ENCODE peak calls at places on chromosomes 4 and X, in eight cellular contexts. E is Karpas-422, A is A549, J is endothelial cell of umbilical vein, O is GM23248, D is OCI-LY7, M is body of pancreas, Z is tibial artery. C is an unnamed sample.

GRCh38 chr4:156898373-156899117 is 73.1 kb downstream of the PDGFC start:
- DNase-seq in E (no peak), A (no peak), J (no peak), O (peak; percentile 26), D (no peak), M (no peak), Z (no peak), C (no peak)

GRCh38 chr4:76738081-76738931 is 159.6 kb downstream of the SOWAHB start:
- DNase-seq in E (no peak), A (no peak), J (peak; percentile 14), O (peak; percentile 94), D (no peak), M (no peak), Z (peak; percentile 45), C (no peak)

GRCh38 chr4:89469930-89470375 is 162.4 kb upstream of the GPRIN3 start:
- DNase-seq in E (no peak), A (peak; percentile 25), J (peak; percentile 59), O (peak; percentile 91), D (no peak), M (no peak), Z (no peak), C (no peak)

GRCh38 chr4:92634891-92635290 is 331.1 kb downstream of the GRID2 start:
- DNase-seq in E (no peak), A (no peak), J (no peak), O (no peak), D (no peak), M (no peak), Z (no peak), C (no peak)

GRCh38 chr4:68272860-68273259 is 27.4 kb upstream of the TMPRSS11B start:
- DNase-seq in E (no peak), A (no peak), J (no peak), O (peak; percentile 64), D (no peak), M (no peak), Z (no peak), C (no peak)

GRCh38 chrX:17859609-17860178 is 1.4 kb downstream of the RAI2 start:
- DNase-seq in E (no peak), A (no peak), J (no peak), O (no peak), D (no peak), M (peak; percentile 58), Z (no peak), C (no peak)

GRCh38 chr4:183503497-183504063 is 1.3 kb upstream of the ING2 start:
- DNase-seq in E (peak; percentile 68), A (no peak), J (no peak), O (no peak), D (no peak), M (no peak), Z (no peak), C (no peak)

GRCh38 chr4:117773067-117773946 is 261.0 kb upstream of the NDST3 start:
- DNase-seq in E (no peak), A (no peak), J (peak; percentile 3), O (no peak), D (no peak), M (no peak), Z (no peak), C (no peak)

GRCh38 chr4:112751447-112751846 is 114.5 kb downstream of the LARP7 start:
- DNase-seq in E (no peak), A (no peak), J (no peak), O (no peak), D (no peak), M (no peak), Z (no peak), C (no peak)

GRCh38 chr4:112748352-112748900 is 111.5 kb downstream of the LARP7 start:
- DNase-seq in E (no peak), A (no peak), J (no peak), O (no peak), D (no peak), M (no peak), Z (no peak), C (no peak)

GRCh38 chr4:112752510-112752909 is 115.6 kb downstream of the LARP7 start:
- DNase-seq in E (no peak), A (no peak), J (no peak), O (no peak), D (no peak), M (no peak), Z (no peak), C (no peak)

GRCh38 chr4:112753333-112753732 is 116.4 kb downstream of the LARP7 start:
- DNase-seq in E (no peak), A (no peak), J (no peak), O (no peak), D (no peak), M (no peak), Z (no peak), C (no peak)

GRCh38 chr4:112752061-112752460 is 115.1 kb downstream of the LARP7 start:
- DNase-seq in E (no peak), A (no peak), J (no peak), O (no peak), D (no peak), M (no peak), Z (no peak), C (no peak)
- H3K27ac ChIP-seq in E (no peak overlapping the region), A (no peak overlapping the region), J (no peak overlapping the region), O (no peak overlapping the region), D (no peak overlapping the region), M (no peak overlapping the region), Z (no peak overlapping the region), C (peak overlapping the region; percentile 55)

GRCh38 chrX:49199315-49199595 is 738 bp downstream of the SYP start:
- DNase-seq in E (no peak), A (no peak), J (no peak), O (no peak), D (no peak), M (no peak), Z (no peak), C (no peak)

GRCh38 chrX:49197543-49198087 is 2.4 kb downstream of the SYP start:
- DNase-seq in E (no peak), A (no peak), J (no peak), O (no peak), D (no peak), M (no peak), Z (no peak), C (no peak)

GRCh38 chrX:49198540-49199314 is 1.3 kb downstream of the SYP start:
- DNase-seq in E (no peak), A (no peak), J (no peak), O (no peak), D (no peak), M (no peak), Z (no peak), C (no peak)

GRCh38 chrX:49202022-49202421 is 2.0 kb upstream of the SYP start:
- DNase-seq in E (no peak), A (no peak), J (no peak), O (no peak), D (no peak), M (no peak), Z (no peak), C (no peak)

GRCh38 chrX:49199906-49200771 is at the start of gene SYP:
- DNase-seq in E (peak; percentile 92), A (peak; percentile 91), J (peak; percentile 84), O (peak; percentile 88), D (peak; percentile 87), M (peak; percentile 93), Z (peak; percentile 89), C (no peak)
- H3K4me3 ChIP-seq in E (peak within 1 kb of the TSS; percentile 57), A (peak within 1 kb of the TSS; percentile 42), J (peak within 1 kb of the TSS; percentile 36), O (peak within 1 kb of the TSS; percentile 51), D (peak within 1 kb of the TSS; percentile 74), M (no peak within 1 kb of the TSS), Z (peak within 1 kb of the TSS; percentile 46), C (peak within 1 kb of the TSS; percentile 49)

GRCh38 chrX:132411310-132411977 is 77.4 kb downstream of the MBNL3 start:
- DNase-seq in E (no peak), A (no peak), J (no peak), O (no peak), D (no peak), M (no peak), Z (no peak), C (no peak)

GRCh38 chrX:132413459-132413858 is 75.4 kb downstream of the MBNL3 start:
- DNase-seq in E (peak; percentile 55), A (peak; percentile 3), J (no peak), O (no peak), D (no peak), M (no peak), Z (no peak), C (peak; percentile 13)

GRCh38 chrX:132412208-132412607 is 76.6 kb downstream of the MBNL3 start:
- DNase-seq in E (no peak), A (no peak), J (no peak), O (no peak), D (no peak), M (no peak), Z (no peak), C (peak; percentile 37)

GRCh38 chrX:132414404-132414803 is 74.4 kb downstream of the MBNL3 start:
- DNase-seq in E (no peak), A (no peak), J (no peak), O (no peak), D (no peak), M (no peak), Z (no peak), C (no peak)

GRCh38 chrX:132415012-132415411 is 73.8 kb downstream of the MBNL3 start:
- DNase-seq in E (no peak), A (no peak), J (no peak), O (no peak), D (no peak), M (no peak), Z (no peak), C (no peak)
- H3K4me1 ChIP-seq in E (no peaks in the 10 kb centered on the region), A (no peaks in the 10 kb centered on the region), J (no peaks in the 10 kb centered on the region), O (no peaks in the 10 kb centered on the region), D (no peaks in the 10 kb centered on the region), M (peaks cover 8% of the 10 kb centered on the region), Z (no peaks in the 10 kb centered on the region), C (peaks cover 2% of the 10 kb centered on the region)

GRCh38 chr4:48193096-48193836 is 59.2 kb upstream of the TXK start:
- DNase-seq in E (no peak), A (no peak), J (no peak), O (no peak), D (no peak), M (no peak), Z (no peak), C (no peak)

GRCh38 chr4:48195853-48196252 is 61.8 kb upstream of the TXK start:
- DNase-seq in E (no peak), A (no peak), J (no peak), O (no peak), D (no peak), M (no peak), Z (no peak), C (no peak)

GRCh38 chr4:48193921-48194320 is 59.9 kb upstream of the TXK start:
- DNase-seq in E (no peak), A (no peak), J (no peak), O (no peak), D (no peak), M (no peak), Z (no peak), C (no peak)

GRCh38 chr4:48196758-48197504 is 62.9 kb upstream of the TXK start:
- DNase-seq in E (peak; percentile 51), A (no peak), J (no peak), O (no peak), D (peak; percentile 29), M (no peak), Z (no peak), C (no peak)

DNA sequence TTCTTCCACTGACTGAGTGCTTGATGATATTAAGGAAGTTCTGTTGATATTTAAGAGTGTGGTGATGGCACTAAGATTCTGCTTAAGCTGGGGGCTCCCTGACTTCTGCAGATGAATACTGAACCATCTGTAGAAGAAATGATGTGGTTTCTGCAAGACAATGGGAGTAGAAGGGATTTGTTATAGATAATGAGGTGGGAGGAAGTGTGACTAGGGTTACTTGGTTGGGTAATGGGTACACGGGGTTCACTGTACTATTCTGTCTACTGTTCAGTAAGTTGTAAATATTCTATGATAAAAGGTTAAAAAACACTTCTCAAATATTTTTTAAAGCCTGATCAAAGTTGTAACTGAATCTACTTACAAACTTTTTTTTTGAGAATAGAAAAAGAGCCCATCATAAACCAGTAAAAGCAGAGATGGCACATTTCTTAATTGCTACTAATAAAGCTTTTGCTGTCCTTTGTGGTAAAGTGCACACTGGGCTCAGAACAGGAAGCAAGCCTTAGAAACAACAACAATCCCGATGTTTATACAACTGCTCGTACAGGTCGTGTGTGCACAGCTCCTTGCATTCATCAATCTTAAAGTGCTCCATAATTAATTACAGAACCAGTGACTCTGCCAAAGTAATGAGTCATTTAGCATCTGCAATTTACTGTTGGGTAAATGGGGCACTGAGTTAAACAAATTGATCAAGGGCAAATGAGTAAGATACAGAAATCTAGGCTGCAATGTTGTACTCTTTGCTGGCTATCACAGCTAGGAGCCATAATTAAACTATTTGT is 61.1 kb upstream of the TXK start:
- DNase-seq in E (no peak), A (no peak), J (peak; percentile 72), O (no peak), D (no peak), M (no peak), Z (no peak), C (no peak)
- H3K27ac ChIP-seq in E (no peak overlapping the region), A (no peak overlapping the region), J (no peak overlapping the region), O (no peak overlapping the region), D (peak overlapping the region; percentile 61), M (no peak overlapping the region), Z (no peak overlapping the region), C (no peak overlapping the region)

C was measured in iPS DF 6.9.